ENCODE peak calls at places on chromosomes 2 and 18, in four cellular contexts. Q, R, I and E are unnamed samples.
A peak's percentile ranks its signal among the peaks of the same experiment; 100 is the strongest.

GRCh38 chr18:48002933-48003365 is 72.5 kb upstream of the SMAD2 start:
- DNase-seq in I (no peak), R (peak; percentile 59), Q (no peak), E (no peak)

GRCh38 chr2:109129356-109129920 is 433 bp downstream of the SH3RF3 start:
- DNase-seq in Q (peak; percentile 12), R (no peak), I (no peak), E (no peak)

GRCh38 chr2:238388794-238389193 is 37.9 kb upstream of the ASB1 start:
- DNase-seq in I (no peak), R (no peak), Q (no peak), E (no peak)

GRCh38 chr2:62787381-62787780 is 81.9 kb downstream of the EHBP1 start:
- DNase-seq in Q (no peak), R (no peak), I (no peak), E (no peak)

GRCh38 chr2:195575879-195576391 is 81.1 kb upstream of the SLC39A10 start:
- DNase-seq in I (no peak), R (no peak), Q (no peak), E (no peak)

GRCh38 chr2:5981241-5982055 is 289.3 kb downstream of the SOX11 start:
- DNase-seq in R (no peak), I (no peak), Q (no peak), E (no peak)

GRCh38 chr18:28087173-28087563 is 89.8 kb downstream of the CDH2 start:
- DNase-seq in R (no peak), I (no peak), Q (no peak), E (no peak)

GRCh38 chr18:68436485-68436884 is 278.4 kb downstream of the TMX3 start:
- DNase-seq in R (no peak), I (no peak), Q (no peak), E (no peak)

GRCh38 chr2:172228177-172228785 is 125.6 kb upstream of the DLX2 start:
- DNase-seq in R (no peak), Q (no peak), I (no peak), E (no peak)

GRCh38 chr2:190912731-190913130 is 32.1 kb downstream of the GLS start:
- DNase-seq in R (no peak), Q (no peak), I (no peak), E (no peak)

GRCh38 chr2:224025874-224026273 is 13.2 kb downstream of the SERPINE2 start:
- DNase-seq in Q (peak; percentile 39), R (no peak), I (peak; percentile 11), E (no peak)

GRCh38 chr18:63591725-63592124 is 4.6 kb downstream of the SERPINB13 start:
- DNase-seq in I (no peak), Q (no peak), R (no peak), E (no peak)

GRCh38 chr2:205685314-205686230 is 3.3 kb downstream of the NRP2 start:
- DNase-seq in R (no peak), I (no peak), Q (no peak), E (no peak)

GRCh38 chr2:122528958-122529670 is 773.7 kb downstream of the TSN start:
- DNase-seq in Q (no peak), I (no peak), R (no peak), E (no peak)

GRCh38 chr2:30372836-30373235 is 74.2 kb upstream of the LCLAT1 start:
- DNase-seq in I (no peak), R (no peak), Q (no peak), E (no peak)

GRCh38 chr2:219296142-219296541 is 13.1 kb downstream of the PTPRN start:
- DNase-seq in I (no peak), Q (no peak), R (no peak), E (no peak)

GRCh38 chr2:226213717-226214116 is 585.9 kb downstream of the IRS1 start:
- DNase-seq in R (no peak), I (no peak), Q (no peak), E (no peak)

GRCh38 chr2:2621855-2622254 is 290.8 kb upstream of the MYT1L start:
- DNase-seq in I (no peak), Q (no peak), R (no peak), E (no peak)

GRCh38 chr2:15023231-15023630 is 390.7 kb downstream of the LRATD1 start:
- DNase-seq in I (no peak), R (no peak), Q (no peak), E (no peak)

GRCh38 chr2:238614376-238614775 is 187.6 kb downstream of the ASB1 start:
- DNase-seq in Q (no peak), R (no peak), I (no peak), E (no peak)

GRCh38 chr2:222239945-222240675 is 58.7 kb downstream of the PAX3 start:
- DNase-seq in Q (no peak), R (no peak), I (no peak), E (no peak)

GRCh38 chr2:217371681-217372297 is 511.9 kb upstream of the TNP1 start:
- DNase-seq in Q (no peak), R (no peak), I (no peak), E (no peak)

GRCh38 chr2:107091163-107091864 is 205.3 kb upstream of the ST6GAL2 start:
- DNase-seq in R (no peak), Q (no peak), I (no peak), E (no peak)

GRCh38 chr2:3762771-3763447 is 59.5 kb downstream of the DCDC2C start:
- DNase-seq in R (no peak), Q (no peak), I (no peak), E (no peak)